ENCODE peak calls at places on chromosomes 2 and 18, in four cellular contexts. M, P, W and U are unnamed samples.

GRCh38 chr2:88016086-88016947 is at the start of gene RNU2-63P:
- DNase-seq in W (peak), M (peak), P (peak), U (peak)

GRCh38 chr2:220277445-220277960 is 650.1 kb downstream of the SLC4A3 start:
- DNase-seq in M (no peak), P (no peak), W (no peak), U (no peak)

GRCh38 chr18:30970201-30970816 is 72.2 kb downstream of the DSC3 start:
- DNase-seq in M (no peak), P (peak), W (no peak), U (no peak)

GRCh38 chr2:101956465-101957030 is 35.2 kb upstream of the IL1R2 start:
- DNase-seq in P (no peak), M (no peak), W (no peak), U (no peak)

GRCh38 chr2:71831208-71831577 is 316.5 kb downstream of the CYP26B1 start:
- DNase-seq in M (no peak), P (no peak), W (no peak), U (no peak)

GRCh38 chr18:55552498-55553189 is 35.3 kb downstream of the TCF4 start:
- DNase-seq in M (no peak), P (no peak), W (no peak), U (no peak)

GRCh38 chr2:97761192-97761591 is 47.8 kb downstream of the ZAP70 start:
- DNase-seq in M (no peak), W (no peak), P (no peak), U (no peak)

GRCh38 chr2:98895901-98896300 is 40.1 kb downstream of the CRACDL start:
- DNase-seq in P (no peak), W (no peak), M (no peak), U (no peak)

GRCh38 chr2:202091476-202091875 is 18.4 kb downstream of the KIAA2012 start:
- DNase-seq in W (no peak), M (no peak), P (no peak), U (no peak)

GRCh38 chr2:64654993-64655666 is 1.4 kb upstream of the SERTAD2 start:
- DNase-seq in W (no peak), P (peak), M (no peak), U (no peak)

GRCh38 chr2:177998996-177999395 is 73.6 kb downstream of the PDE11A start:
- DNase-seq in M (no peak), W (no peak), P (no peak), U (no peak)

GRCh38 chr2:179581605-179582004 is 279.8 kb downstream of the ZNF385B start:
- DNase-seq in W (no peak), M (no peak), P (no peak), U (no peak)

GRCh38 chr2:142542431-142542910 is 335.0 kb upstream of the KYNU start:
- DNase-seq in P (no peak), W (no peak), M (no peak), U (no peak)

GRCh38 chr2:234060236-234060635 is 9.7 kb downstream of the SPP2 start:
- DNase-seq in P (no peak), M (no peak), W (no peak), U (no peak)

GRCh38 chr18:75226301-75226955 is 15.8 kb downstream of the TSHZ1 start:
- DNase-seq in M (peak), W (no peak), P (peak), U (no peak)

GRCh38 chr2:70959271-70959761 is 19.1 kb upstream of the ANKRD53 start:
- DNase-seq in P (no peak), W (no peak), M (no peak), U (peak)

GRCh38 chr2:120812866-120813265 is 77.2 kb downstream of the GLI2 start:
- DNase-seq in W (no peak), M (no peak), P (no peak), U (no peak)

GRCh38 chr2:33378551-33379220 is 97.8 kb upstream of the RASGRP3 start:
- DNase-seq in W (no peak), P (no peak), M (no peak), U (no peak)

GRCh38 chr18:38297910-38298309 is 732.3 kb upstream of the CELF4 start:
- DNase-seq in W (no peak), P (no peak), M (no peak), U (no peak)

GRCh38 chr2:118687698-118688097 is 159.8 kb downstream of the EN1 start:
- DNase-seq in W (no peak), P (no peak), M (no peak), U (no peak)

GRCh38 chr2:109529532-109530449 is 84.0 kb downstream of the SEPTIN10 start:
- DNase-seq in M (no peak), W (no peak), P (no peak), U (no peak)

GRCh38 chr2:31231571-31232287 is 2.2 kb upstream of the EHD3 start:
- DNase-seq in M (no peak), P (no peak), W (no peak), U (no peak)

GRCh38 chr2:150872919-150873772 is 385.7 kb upstream of the RND3 start:
- DNase-seq in M (no peak), W (no peak), P (no peak), U (no peak)

GRCh38 chr2:18445412-18446320 is 114.8 kb downstream of the RDH14 start:
- DNase-seq in M (no peak), P (no peak), W (no peak), U (no peak)

GRCh38 chr18:60069145-60069544 is 169.3 kb downstream of the PMAIP1 start:
- DNase-seq in M (no peak), P (no peak), W (no peak), U (no peak)

DNA sequence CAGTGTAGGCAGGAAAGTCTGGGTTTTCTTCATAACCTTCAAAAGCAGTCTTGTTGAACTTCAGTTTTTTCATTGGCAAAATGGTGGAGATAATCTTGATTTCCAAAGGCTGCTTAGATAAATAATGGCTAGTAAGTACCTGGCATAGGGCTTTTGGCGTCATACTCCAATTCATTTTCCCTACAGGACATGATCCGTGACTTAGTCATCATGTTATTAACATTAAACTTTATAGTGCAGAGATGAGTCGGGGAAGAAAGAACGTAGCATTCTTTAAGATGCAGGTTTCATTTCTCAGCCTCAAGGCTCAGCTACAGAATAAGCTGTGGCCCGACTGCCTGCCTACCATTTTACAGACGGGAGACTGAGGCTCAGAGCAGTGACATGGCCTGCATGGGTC is 64.0 kb downstream of the RALBP1 start:
- DNase-seq in W (no peak), M (no peak), P (no peak), U (no peak)
- TF ChIP-seq HDAC6 in W (no peak), M (no peak), P (no peak), U (no peak)

GRCh38 chr2:28934769-28935168 is 40.3 kb downstream of the WDR43 start:
- DNase-seq in W (no peak), P (no peak), M (no peak), U (no peak)
- TF ChIP-seq HDAC6 in W (no peak), P (no peak), M (no peak), U (no peak)

GRCh38 chr2:28428486-28428885 is 35.8 kb downstream of the FOSL2 start:
- DNase-seq in M (no peak), P (no peak), W (no peak), U (no peak)
- TF ChIP-seq HDAC6 in M (no peak), P (no peak), W (no peak), U (no peak)

DNA sequence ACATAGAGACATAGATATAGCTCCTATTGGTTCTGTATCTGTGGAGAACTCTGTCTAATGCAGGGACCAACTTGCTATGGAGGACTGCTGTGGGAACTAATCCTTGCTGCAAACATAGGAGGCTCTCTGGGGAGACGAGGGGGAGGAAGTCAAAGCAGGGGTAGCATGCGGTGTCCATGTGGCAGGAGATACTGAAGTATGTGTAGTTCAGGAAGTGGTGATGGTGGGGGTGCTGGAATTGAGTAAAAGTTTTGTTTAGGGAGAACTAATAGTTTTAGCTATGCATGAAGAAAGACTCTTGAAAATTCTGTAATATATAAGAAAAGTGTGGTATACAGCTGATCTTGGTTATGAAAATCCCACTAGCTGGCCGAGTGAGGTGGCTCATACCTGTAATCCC is 62.0 kb downstream of the ANKRD44 start:
- DNase-seq in P (no peak), W (no peak), M (no peak), U (no peak)
- TF ChIP-seq HDAC6 in P (no peak), W (no peak), M (no peak), U (no peak)

GRCh38 chr18:33588361-33588760 is 10.3 kb downstream of the ASXL3 start:
- DNase-seq in M (no peak), P (no peak), W (no peak), U (no peak)

GRCh38 chr18:33594799-33595198 is 16.8 kb downstream of the ASXL3 start:
- DNase-seq in W (no peak), P (no peak), M (no peak), U (no peak)

GRCh38 chr18:33596178-33596854 is 18.3 kb downstream of the ASXL3 start:
- DNase-seq in M (no peak), P (no peak), W (no peak), U (no peak)

GRCh38 chr18:33593261-33593660 is 15.2 kb downstream of the ASXL3 start:
- DNase-seq in W (no peak), P (no peak), M (no peak), U (no peak)
- TF ChIP-seq HDAC6 in W (no peak), P (no peak), M (no peak), U (no peak)